ENCODE peak calls at places on chromosomes 7 and 10, in six cellular contexts. H is T-helper 9 cell; Z is stimulated activated CD4-positive, alpha-beta T cell treated with anti-CD3 and anti-CD28 coated beads, Interleukin-1b, Interleukin-23, amount 100 ng/mL, for 4 hours; P is T-helper 1 cell; M is dermis blood vessel endothelial cell; Q is BJ. J is an unnamed sample.

GRCh38 chr10:30630571-30630970 is 1.0 kb upstream of the LYZL2 start:
- DNase-seq in H (no peak), Z (no peak), P (no peak), M (no peak), Q (no peak), J (no peak)

GRCh38 chr7:24874791-24875190 is 105.2 kb downstream of the OSBPL3 start:
- DNase-seq in H (no peak), Z (no peak), P (no peak), M (no peak), Q (no peak), J (no peak)

GRCh38 chr10:68096913-68097509 is 12.3 kb upstream of the MYPN start:
- DNase-seq in H (no peak), Z (no peak), P (no peak), M (peak), Q (peak), J (peak)

GRCh38 chr7:3464900-3465622 is 164.0 kb downstream of the SDK1 start:
- DNase-seq in H (no peak), Z (no peak), P (no peak), M (no peak), Q (no peak), J (no peak)

GRCh38 chr7:105647591-105647990 is 66.3 kb upstream of the EFCAB10 start:
- DNase-seq in H (no peak), Z (no peak), P (no peak), M (no peak), Q (no peak), J (no peak)

GRCh38 chr10:127190427-127190826 is 6.0 kb downstream of the INSYN2A start:
- DNase-seq in H (no peak), Z (no peak), P (no peak), M (no peak), Q (no peak), J (no peak)

GRCh38 chr10:29685506-29685905 is 50.7 kb upstream of the SVIL start:
- DNase-seq in H (no peak), Z (no peak), P (no peak), M (no peak), Q (no peak), J (no peak)

GRCh38 chr10:132477398-132478340 is 59.9 kb upstream of the INPP5A start:
- DNase-seq in H (no peak), Z (no peak), P (no peak), M (no peak), Q (no peak), J (no peak)

GRCh38 chr7:112160771-112161150 is 45.4 kb downstream of the DOCK4 start:
- DNase-seq in H (no peak), Z (no peak), P (no peak), M (no peak), Q (no peak), J (no peak)

GRCh38 chr7:117889611-117890010 is 16.4 kb upstream of the CTTNBP2 start:
- DNase-seq in H (no peak), Z (no peak), P (no peak), M (no peak), Q (no peak), J (no peak)

GRCh38 chr7:38211486-38211885 is 33.4 kb downstream of the STARD3NL start:
- DNase-seq in H (no peak), Z (no peak), P (no peak), M (peak), Q (no peak), J (no peak)

GRCh38 chr7:118902600-118902999 is 678.1 kb downstream of the ANKRD7 start:
- DNase-seq in H (no peak), Z (no peak), P (no peak), M (no peak), Q (no peak), J (no peak)

GRCh38 chr7:137846588-137847417 is at the start of gene DGKI:
- DNase-seq in H (no peak), Z (no peak), P (no peak), M (peak), Q (no peak), J (no peak)

GRCh38 chr7:47360301-47360900 is 221.5 kb downstream of the TNS3 start:
- DNase-seq in H (no peak), Z (no peak), P (no peak), M (no peak), Q (no peak), J (no peak)

GRCh38 chr7:107392811-107393210 is 77.0 kb upstream of the GPR22 start:
- DNase-seq in H (no peak), Z (no peak), P (no peak), M (no peak), Q (peak), J (no peak)

GRCh38 chr7:132311747-132312146 is 264.5 kb downstream of the PLXNA4 start:
- DNase-seq in H (no peak), Z (no peak), P (no peak), M (no peak), Q (no peak), J (no peak)

GRCh38 chr10:69645296-69645665 is 15.2 kb downstream of the FAM241B start:
- DNase-seq in H (no peak), Z (no peak), P (no peak), M (no peak), Q (no peak), J (no peak)

GRCh38 chr10:81848514-81848913 is 26.5 kb upstream of the NRG3 start:
- DNase-seq in H (no peak), Z (no peak), P (no peak), M (no peak), Q (no peak), J (no peak)

GRCh38 chr10:30882281-30882680 is 149.4 kb downstream of the ZNF438 start:
- DNase-seq in H (no peak), Z (no peak), P (no peak), M (peak), Q (no peak), J (no peak)

GRCh38 chr7:42691030-42691639 is 220.7 kb downstream of the C7orf25 start:
- DNase-seq in H (no peak), Z (no peak), P (no peak), M (peak), Q (no peak), J (no peak)

GRCh38 chr10:62019013-62019684 is 117.7 kb downstream of the ARID5B start:
- DNase-seq in H (no peak), Z (no peak), P (no peak), M (peak), Q (no peak), J (peak)

GRCh38 chr7:103573479-103574058 is 127.6 kb upstream of the SLC26A5 start:
- DNase-seq in H (no peak), Z (no peak), P (no peak), M (peak), Q (no peak), J (peak)

GRCh38 chr10:89001024-89001423 is 10.4 kb downstream of the FAS start:
- DNase-seq in H (no peak), Z (no peak), P (no peak), M (no peak), Q (no peak), J (no peak)

GRCh38 chr10:14603539-14604102 is 171.1 kb downstream of the FAM107B start:
- DNase-seq in H (no peak), Z (peak), P (no peak), M (peak), Q (no peak), J (no peak)

GRCh38 chr10:22545643-22546042 is 168.7 kb downstream of the PIP4K2A start:
- DNase-seq in H (no peak), Z (no peak), P (no peak), M (no peak), Q (no peak), J (no peak)

J was measured in SJSA1.